ENCODE peak calls at places on chromosomes 11 and 22, in seven cellular contexts. W is EH, H is ELR, A is NCI-H2171, L is D341Med, O is activated B cell treated with CpG ODN at 0.5 μM for 24 hours, J is activated T-cell treated with anti-CD3 and anti-CD28 coated beads for 1 hour. F is an unnamed sample.
A peak's percentile ranks its signal among the peaks of the same experiment; 100 is the strongest.

GRCh38 chr11:79237676-79238075 is 203.2 kb downstream of the TENM4 start:
- DNase-seq in W (peak; percentile 89), H (peak; percentile 37), A (no peak), L (no peak), O (no peak), J (no peak), F (peak; percentile 86)

GRCh38 chr11:77602385-77603105 is 12.8 kb downstream of the AQP11 start:
- DNase-seq in W (peak; percentile 90), H (peak; percentile 93), A (no peak), L (no peak), O (no peak), J (no peak), F (peak; percentile 77)

GRCh38 chr11:125903753-125904659 is at the start of gene DDX25:
- DNase-seq in W (no peak), H (no peak), A (peak; percentile 6), L (peak; percentile 55), O (no peak), J (no peak), F (no peak)

GRCh38 chr22:32020117-32020516 is 22.9 kb upstream of the SLC5A1 start:
- DNase-seq in W (peak; percentile 83), H (peak; percentile 88), A (no peak), L (no peak), O (no peak), J (no peak), F (peak; percentile 94)

GRCh38 chr11:48148749-48149148 is 67.9 kb upstream of the OR4B1 start:
- DNase-seq in W (no peak), H (no peak), A (no peak), L (no peak), O (no peak), J (no peak), F (no peak)

GRCh38 chr11:79762271-79762935 is 321.6 kb upstream of the TENM4 start:
- DNase-seq in W (no peak), H (no peak), A (no peak), L (no peak), O (no peak), J (no peak), F (no peak)

GRCh38 chr11:70167723-70168404 is 35.2 kb upstream of the FADD start:
- DNase-seq in W (no peak), H (no peak), A (no peak), L (no peak), O (no peak), J (no peak), F (no peak)

GRCh38 chr11:128498846-128499245 is 88.5 kb downstream of the ETS1 start:
- DNase-seq in W (peak; percentile 80), H (peak; percentile 74), A (no peak), L (no peak), O (no peak), J (no peak), F (no peak)

GRCh38 chr11:130677486-130678153 is 229.2 kb downstream of the ADAMTS15 start:
- DNase-seq in W (peak; percentile 95), H (peak; percentile 64), A (no peak), L (no peak), O (no peak), J (no peak), F (peak; percentile 86)

GRCh38 chr11:124943242-124943641 is 7.4 kb upstream of the HEPACAM start:
- DNase-seq in W (peak; percentile 11), H (peak; percentile 12), A (no peak), L (no peak), O (no peak), J (no peak), F (no peak)

GRCh38 chr11:102793677-102794290 is 4.2 kb downstream of the MMP1 start:
- DNase-seq in W (no peak), H (peak; percentile 48), A (no peak), L (peak; percentile 33), O (no peak), J (no peak), F (no peak)

GRCh38 chr11:68809506-68809905 is 32.2 kb downstream of the CPT1A start:
- DNase-seq in W (no peak), H (no peak), A (no peak), L (no peak), O (no peak), J (no peak), F (no peak)

GRCh38 chr22:39661842-39662676 is 91.5 kb downstream of the CACNA1I start:
- DNase-seq in W (no peak), H (no peak), A (peak; percentile 81), L (no peak), O (peak; percentile 41), J (peak; percentile 75), F (no peak)

GRCh38 chr11:17013548-17014320 is 480 bp downstream of the PLEKHA7 start:
- DNase-seq in W (no peak), H (no peak), A (no peak), L (no peak), O (peak; percentile 22), J (no peak), F (no peak)

GRCh38 chr22:41411021-41411851 is 29.5 kb downstream of the TEF start:
- DNase-seq in W (no peak), H (no peak), A (no peak), L (no peak), O (no peak), J (no peak), F (no peak)

GRCh38 chr22:48954781-48955311 is 872.8 kb downstream of the BRD1 start:
- DNase-seq in W (no peak), H (no peak), A (peak; percentile 46), L (no peak), O (no peak), J (no peak), F (no peak)

GRCh38 chr11:2202071-2202899 is 30.7 kb upstream of the TH start:
- DNase-seq in W (no peak), H (no peak), A (no peak), L (no peak), O (no peak), J (no peak), F (no peak)

GRCh38 chr22:36282078-36282831 is 29.3 kb downstream of the APOL1 start:
- DNase-seq in W (no peak), H (no peak), A (no peak), L (no peak), O (no peak), J (no peak), F (no peak)

GRCh38 chr11:3041699-3042098 is 15.5 kb downstream of the CARS1 start:
- DNase-seq in W (no peak), H (no peak), A (no peak), L (no peak), O (no peak), J (no peak), F (no peak)

GRCh38 chr11:1382429-1382828 is 7.3 kb upstream of the BRSK2 start:
- DNase-seq in W (no peak), H (no peak), A (no peak), L (no peak), O (no peak), J (no peak), F (no peak)

GRCh38 chr11:123145661-123146060 is 49.4 kb downstream of the CLMP start:
- DNase-seq in W (peak; percentile 37), H (peak; percentile 32), A (peak; percentile 76), L (peak; percentile 72), O (no peak), J (no peak), F (no peak)

GRCh38 chr11:77402218-77402556 is 71.7 kb downstream of the PAK1 start:
- DNase-seq in W (no peak), H (no peak), A (peak; percentile 70), L (no peak), O (no peak), J (no peak), F (no peak)

GRCh38 chr22:45418056-45418769 is 4.7 kb downstream of the RIBC2 start:
- DNase-seq in W (no peak), H (no peak), A (no peak), L (no peak), O (no peak), J (no peak), F (no peak)

GRCh38 chr11:117482881-117483280 is 155.2 kb downstream of the CEP164 start:
- DNase-seq in W (no peak), H (no peak), A (no peak), L (no peak), O (no peak), J (no peak), F (no peak)

GRCh38 chr22:38927033-38927789 is 30.2 kb upstream of the APOBEC3A start:
- DNase-seq in W (peak; percentile 69), H (peak; percentile 72), A (peak; percentile 84), L (peak; percentile 92), O (peak; percentile 40), J (peak; percentile 14), F (no peak)

GRCh38 chr11:119859684-119860083 is 130.7 kb upstream of the NECTIN1 start:
- DNase-seq in W (no peak), H (no peak), A (no peak), L (no peak), O (no peak), J (no peak), F (no peak)

GRCh38 chr11:71136095-71136845 is 116.1 kb downstream of the SHANK2 start:
- DNase-seq in W (no peak), H (no peak), A (no peak), L (no peak), O (no peak), J (no peak), F (no peak)

GRCh38 chr22:37262346-37262745 is 18.3 kb upstream of the RAC2 start:
- DNase-seq in W (no peak), H (no peak), A (no peak), L (no peak), O (no peak), J (no peak), F (no peak)

GRCh38 chr11:8757047-8757446 is 74.5 kb downstream of the RPL27A start:
- DNase-seq in W (peak; percentile 72), H (peak; percentile 42), A (no peak), L (no peak), O (no peak), J (no peak), F (no peak)

GRCh38 chr11:82730286-82730685 is 3.4 kb downstream of the FAM181B start:
- DNase-seq in W (no peak), H (no peak), A (no peak), L (no peak), O (no peak), J (no peak), F (no peak)